ENCODE peak calls at places on chromosomes 4 and X, in six cellular contexts. One of them, this sample, is unnamed.

GRCh38 chrX:151396042-151396826 is 772 bp upstream of the VMA21 start:
- DNase-seq in neuronal stem cell: no peak
- DNase-seq in mesendoderm: no peak
- DNase-seq in H1: no peak
- DNase-seq in mesenchymal stem cell: peak; percentile 80
- DNase-seq in IMR-90: peak; percentile 43
- DNase-seq in this sample: peak; percentile 47

GRCh38 chr4:82282875-82283274 is 90.9 kb downstream of the HNRNPD start:
- DNase-seq in mesendoderm: peak; percentile 15
- DNase-seq in H1: no peak
- DNase-seq in IMR-90: no peak
- DNase-seq in mesenchymal stem cell: no peak
- DNase-seq in neuronal stem cell: no peak
- DNase-seq in this sample: no peak

GRCh38 chrX:88613338-88613737 is 133.7 kb upstream of the CPXCR1 start:
- DNase-seq in neuronal stem cell: peak; percentile 11
- DNase-seq in mesenchymal stem cell: peak; percentile 7
- DNase-seq in H1: no peak
- DNase-seq in IMR-90: no peak
- DNase-seq in mesendoderm: peak; percentile 68
- DNase-seq in this sample: peak; percentile 29

GRCh38 chr4:80006935-80007744 is 65.9 kb downstream of the ANTXR2 start:
- DNase-seq in IMR-90: peak; percentile 73
- DNase-seq in mesendoderm: peak; percentile 83
- DNase-seq in H1: no peak
- DNase-seq in neuronal stem cell: no peak
- DNase-seq in mesenchymal stem cell: peak; percentile 64
- DNase-seq in this sample: no peak

GRCh38 chr4:89939994-89940393 is 45.3 kb downstream of the MMRN1 start:
- DNase-seq in H1: no peak
- DNase-seq in neuronal stem cell: no peak
- DNase-seq in mesendoderm: no peak
- DNase-seq in mesenchymal stem cell: peak; percentile 5
- DNase-seq in IMR-90: no peak
- DNase-seq in this sample: no peak

GRCh38 chr4:158461336-158461735 is 60.3 kb upstream of the RXFP1 start:
- DNase-seq in mesenchymal stem cell: no peak
- DNase-seq in IMR-90: peak; percentile 25
- DNase-seq in neuronal stem cell: no peak
- DNase-seq in H1: no peak
- DNase-seq in mesendoderm: no peak
- DNase-seq in this sample: no peak

GRCh38 chrX:134761788-134762187 is 103.5 kb upstream of the PLAC1 start:
- DNase-seq in mesenchymal stem cell: no peak
- DNase-seq in H1: no peak
- DNase-seq in IMR-90: no peak
- DNase-seq in neuronal stem cell: no peak
- DNase-seq in mesendoderm: peak; percentile 26
- DNase-seq in this sample: peak; percentile 41

GRCh38 chr4:145709843-145710242 is 29.9 kb downstream of the C4orf51 start:
- DNase-seq in IMR-90: peak; percentile 98
- DNase-seq in H1: no peak
- DNase-seq in mesenchymal stem cell: peak; percentile 84
- DNase-seq in neuronal stem cell: no peak
- DNase-seq in mesendoderm: no peak
- DNase-seq in this sample: peak; percentile 63

GRCh38 chrX:128759745-128760144 is 707.5 kb upstream of the ACTRT1 start:
- DNase-seq in IMR-90: no peak
- DNase-seq in H1: no peak
- DNase-seq in mesenchymal stem cell: no peak
- DNase-seq in mesendoderm: no peak
- DNase-seq in neuronal stem cell: no peak
- DNase-seq in this sample: no peak
- H3K36me3 ChIP-seq in IMR-90: no peaks in the 10 kb centered on the region
- H3K36me3 ChIP-seq in H1: no peaks in the 10 kb centered on the region
- H3K36me3 ChIP-seq in mesenchymal stem cell: no peaks in the 10 kb centered on the region
- H3K36me3 ChIP-seq in mesendoderm: no peaks in the 10 kb centered on the region
- H3K36me3 ChIP-seq in neuronal stem cell: no peaks in the 10 kb centered on the region
- H3K36me3 ChIP-seq in this sample: no peaks in the 10 kb centered on the region

GRCh38 chrX:30799327-30799726 is 89.7 kb downstream of the TAB3 start:
- DNase-seq in neuronal stem cell: no peak
- DNase-seq in H1: no peak
- DNase-seq in mesenchymal stem cell: no peak
- DNase-seq in mesendoderm: no peak
- DNase-seq in IMR-90: no peak
- DNase-seq in this sample: no peak
- H3K23ac ChIP-seq in neuronal stem cell: no peak overlapping the region
- H3K23ac ChIP-seq in H1: no peak overlapping the region
- H3K23ac ChIP-seq in mesenchymal stem cell: no peak overlapping the region
- H3K23ac ChIP-seq in mesendoderm: no peak overlapping the region
- H3K23ac ChIP-seq in IMR-90: no peak overlapping the region
- H3K23ac ChIP-seq in this sample: no peak overlapping the region

DNA sequence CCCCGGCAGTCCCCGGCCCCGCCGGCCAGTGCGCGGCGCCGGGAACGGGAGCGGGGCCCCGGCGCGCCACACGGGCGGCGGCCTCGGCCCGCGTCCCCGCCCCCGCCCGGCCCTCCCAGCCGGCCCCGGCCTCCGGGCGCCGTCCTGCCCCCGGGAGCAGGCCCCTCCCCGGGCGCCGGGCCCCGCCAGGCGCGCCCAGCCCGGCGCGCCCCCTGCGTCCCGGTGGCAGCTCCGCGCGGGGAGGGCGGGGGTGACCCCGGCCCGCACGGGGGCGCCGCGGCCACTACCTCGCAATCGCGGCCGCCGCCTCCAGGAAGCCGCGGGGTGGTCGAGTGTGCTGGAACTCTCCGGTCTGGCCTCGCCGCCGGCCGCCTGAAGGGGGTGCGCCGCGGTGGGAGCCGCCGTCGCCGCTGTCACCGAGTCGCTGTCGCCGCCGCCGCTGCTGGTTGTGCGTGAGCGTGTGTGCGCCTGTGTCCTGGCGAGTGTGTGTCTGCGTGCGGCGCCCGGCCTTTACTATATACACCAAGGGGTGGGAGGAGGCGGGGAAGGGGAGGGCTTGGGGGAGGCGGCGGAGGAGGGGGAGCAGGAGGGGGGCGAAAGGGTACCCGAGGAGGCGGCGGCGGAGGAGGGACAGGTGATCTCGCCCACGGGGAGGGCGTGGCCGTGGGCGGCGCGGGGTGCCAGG is at the start of gene RAI2:
- DNase-seq in mesendoderm: peak; percentile 27
- DNase-seq in neuronal stem cell: peak; percentile 26
- DNase-seq in IMR-90: no peak
- DNase-seq in H1: peak; percentile 51
- DNase-seq in mesenchymal stem cell: no peak
- DNase-seq in this sample: no peak
- H3K4me2 ChIP-seq in mesendoderm: peak within 1 kb of the TSS; percentile 25
- H3K4me2 ChIP-seq in neuronal stem cell: peak within 1 kb of the TSS; percentile 83
- H3K4me2 ChIP-seq in IMR-90: peak within 1 kb of the TSS; percentile 13
- H3K4me2 ChIP-seq in H1: peak within 1 kb of the TSS; percentile 87
- H3K4me2 ChIP-seq in mesenchymal stem cell: peak within 1 kb of the TSS; percentile 68
- H3K4me2 ChIP-seq in this sample: peak within 1 kb of the TSS; percentile 73

DNA sequence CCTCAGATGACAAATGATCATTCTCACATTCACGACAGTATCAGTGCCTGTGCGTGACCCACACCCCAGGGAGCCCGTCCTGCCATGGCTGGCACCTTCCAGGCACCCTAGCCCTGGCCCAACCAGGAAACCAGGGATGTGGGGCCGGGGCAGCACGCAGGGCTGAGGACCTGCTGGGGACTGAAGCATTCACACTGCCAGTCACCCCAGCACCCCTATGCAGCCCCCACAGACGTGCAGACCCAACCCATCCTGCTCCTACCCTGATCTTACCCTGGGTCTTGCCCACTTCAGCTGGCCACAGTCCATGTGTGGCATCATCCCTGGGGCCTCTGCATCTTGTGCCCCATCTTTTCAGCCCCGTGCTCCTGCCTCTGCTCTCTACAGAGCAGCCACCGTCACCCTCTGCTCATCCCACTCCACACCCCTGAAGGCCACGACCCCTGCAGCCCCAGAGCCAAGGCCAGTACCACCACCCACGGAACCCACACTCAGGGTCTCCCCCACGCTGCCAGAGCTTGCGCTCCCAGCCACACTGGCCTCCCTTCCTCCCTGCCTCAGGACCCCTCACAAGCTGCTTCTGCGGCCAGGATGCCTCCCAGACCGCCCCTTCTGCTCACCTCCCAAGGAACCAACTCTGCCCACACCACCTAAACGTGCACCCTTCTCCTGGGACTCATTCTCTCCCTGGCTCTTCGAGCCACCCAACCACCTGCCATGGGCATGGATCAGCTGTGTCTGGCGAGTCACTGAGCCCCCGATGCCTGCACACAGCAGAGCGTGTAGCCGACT is 25.6 kb downstream of the GAK start:
- DNase-seq in IMR-90: no peak
- DNase-seq in mesenchymal stem cell: no peak
- DNase-seq in neuronal stem cell: no peak
- DNase-seq in H1: no peak
- DNase-seq in mesendoderm: no peak
- DNase-seq in this sample: no peak
- H3K36me3 ChIP-seq in IMR-90: peaks cover 22% of the 10 kb centered on the region
- H3K36me3 ChIP-seq in mesenchymal stem cell: peaks cover 34% of the 10 kb centered on the region
- H3K36me3 ChIP-seq in neuronal stem cell: peaks cover 34% of the 10 kb centered on the region
- H3K36me3 ChIP-seq in H1: no peaks in the 10 kb centered on the region
- H3K36me3 ChIP-seq in mesendoderm: no peaks in the 10 kb centered on the region
- H3K36me3 ChIP-seq in this sample: peaks cover 40% of the 10 kb centered on the region

GRCh38 chr4:123398803-123399637 is 2.4 kb downstream of the SPRY1 start:
- DNase-seq in IMR-90: peak; percentile 73
- DNase-seq in neuronal stem cell: peak; percentile 48
- DNase-seq in mesenchymal stem cell: peak; percentile 87
- DNase-seq in mesendoderm: peak; percentile 85
- DNase-seq in H1: no peak
- DNase-seq in this sample: no peak
- H3K23ac ChIP-seq in IMR-90: peak overlapping the region; percentile 95
- H3K23ac ChIP-seq in neuronal stem cell: peak overlapping the region; percentile 36
- H3K23ac ChIP-seq in mesenchymal stem cell: peak overlapping the region; percentile 83
- H3K23ac ChIP-seq in mesendoderm: no peak overlapping the region
- H3K23ac ChIP-seq in H1: no peak overlapping the region
- H3K23ac ChIP-seq in this sample: no peak overlapping the region

DNA sequence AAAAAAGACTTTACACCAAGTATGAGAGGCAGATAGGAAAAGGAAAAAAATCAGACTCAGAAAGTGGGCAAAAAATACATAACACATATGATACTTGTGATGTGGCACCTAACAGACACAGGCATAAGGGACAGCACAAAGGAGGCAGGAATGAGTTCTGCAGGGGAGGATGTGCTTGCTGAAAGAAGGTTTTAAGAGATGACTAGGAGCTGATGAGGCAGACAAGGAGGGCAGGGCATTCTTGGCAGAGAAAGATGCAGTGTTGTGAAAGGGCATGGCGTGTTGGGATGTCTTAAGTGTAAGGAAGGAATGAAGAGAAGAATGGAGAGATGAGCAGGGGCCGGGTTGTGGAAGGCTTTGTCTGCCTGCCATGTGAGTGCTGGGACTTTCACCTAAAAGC is 49.7 kb upstream of the TMEM154 start:
- DNase-seq in mesendoderm: no peak
- DNase-seq in IMR-90: peak; percentile 11
- DNase-seq in mesenchymal stem cell: no peak
- DNase-seq in neuronal stem cell: no peak
- DNase-seq in H1: no peak
- DNase-seq in this sample: no peak
- H3K4me2 ChIP-seq in mesendoderm: no peak overlapping the region
- H3K4me2 ChIP-seq in IMR-90: no peak overlapping the region
- H3K4me2 ChIP-seq in mesenchymal stem cell: no peak overlapping the region
- H3K4me2 ChIP-seq in neuronal stem cell: no peak overlapping the region
- H3K4me2 ChIP-seq in H1: no peak overlapping the region
- H3K4me2 ChIP-seq in this sample: no peak overlapping the region

GRCh38 chr4:7711330-7711963 is 228.2 kb downstream of the AFAP1 start:
- DNase-seq in neuronal stem cell: no peak
- DNase-seq in H1: no peak
- DNase-seq in mesenchymal stem cell: no peak
- DNase-seq in IMR-90: no peak
- DNase-seq in mesendoderm: no peak
- DNase-seq in this sample: no peak
- H3K36me3 ChIP-seq in neuronal stem cell: no peaks in the 10 kb centered on the region
- H3K36me3 ChIP-seq in H1: no peaks in the 10 kb centered on the region
- H3K36me3 ChIP-seq in mesenchymal stem cell: no peaks in the 10 kb centered on the region
- H3K36me3 ChIP-seq in IMR-90: no peaks in the 10 kb centered on the region
- H3K36me3 ChIP-seq in mesendoderm: no peaks in the 10 kb centered on the region
- H3K36me3 ChIP-seq in this sample: no peaks in the 10 kb centered on the region